ENCODE peak calls at places on chromosomes 11 and 22, in five cellular contexts. One of them, this sample, is unnamed.
A peak's percentile ranks its signal among the peaks of the same experiment; 100 is the strongest.

GRCh38 chr11:115670538-115671200 is 166.5 kb upstream of the CADM1 start:
- DNase-seq in hippocampal formation: no peak
- DNase-seq in AG20443: no peak
- DNase-seq in fibroblast of lung: no peak
- DNase-seq in LoVo: no peak
- DNase-seq in this sample: no peak

GRCh38 chr22:29343313-29343805 is 27.9 kb upstream of the RASL10A start:
- DNase-seq in hippocampal formation: peak; percentile 46
- DNase-seq in AG20443: peak; percentile 86
- DNase-seq in fibroblast of lung: peak; percentile 81
- DNase-seq in LoVo: no peak
- DNase-seq in this sample: no peak

GRCh38 chr11:127670372-127670771 is 669.8 kb upstream of the KIRREL3 start:
- DNase-seq in hippocampal formation: no peak
- DNase-seq in AG20443: no peak
- DNase-seq in fibroblast of lung: no peak
- DNase-seq in LoVo: no peak
- DNase-seq in this sample: no peak

GRCh38 chr11:72617080-72617744 is 57.0 kb downstream of the PDE2A start:
- DNase-seq in hippocampal formation: peak; percentile 36
- DNase-seq in AG20443: peak; percentile 65
- DNase-seq in fibroblast of lung: peak; percentile 20
- DNase-seq in LoVo: no peak
- DNase-seq in this sample: no peak

GRCh38 chr22:46593211-46593676 is 26.9 kb upstream of the GRAMD4 start:
- DNase-seq in hippocampal formation: no peak
- DNase-seq in AG20443: no peak
- DNase-seq in fibroblast of lung: peak; percentile 30
- DNase-seq in LoVo: no peak
- DNase-seq in this sample: no peak

GRCh38 chr22:24040946-24041345 is 29.8 kb downstream of the CABIN1 start:
- DNase-seq in hippocampal formation: no peak
- DNase-seq in AG20443: no peak
- DNase-seq in fibroblast of lung: no peak
- DNase-seq in LoVo: no peak
- DNase-seq in this sample: no peak

GRCh38 chr11:78418584-78419211 is 1.1 kb upstream of the GAB2 start:
- DNase-seq in hippocampal formation: peak; percentile 11
- DNase-seq in AG20443: no peak
- DNase-seq in fibroblast of lung: no peak
- DNase-seq in LoVo: no peak
- DNase-seq in this sample: no peak

GRCh38 chr11:134584001-134584561 is 172.0 kb upstream of the B3GAT1 start:
- DNase-seq in hippocampal formation: no peak
- DNase-seq in AG20443: no peak
- DNase-seq in fibroblast of lung: no peak
- DNase-seq in LoVo: no peak
- DNase-seq in this sample: no peak

This sample was measured in kidney glomerular epithelial cell.